ENCODE peak calls at places on chromosome 1, in eight cellular contexts. S, Y, M, Z, G, O, V and T are unnamed samples. For H3K4me1, the result is how much of the 10 kb centered on the place peaks cover.

GRCh38 chr1:235938714-235939487 is 72.2 kb upstream of the LYST start:
- DNase-seq in Y (no peak), S (no peak), V (no peak), M (no peak), Z (no peak), O (no peak), G (no peak), T (no peak)

GRCh38 chr1:112319371-112320034 is 76.5 kb upstream of the CTTNBP2NL start:
- DNase-seq in G (no peak), O (no peak), Z (no peak), S (no peak), Y (no peak), M (no peak), V (no peak), T (no peak)

GRCh38 chr1:18938707-18939070 is 17.8 kb downstream of the IFFO2 start:
- DNase-seq in O (no peak), G (no peak), M (no peak), Z (no peak), V (no peak), S (no peak), Y (no peak), T (no peak)

GRCh38 chr1:100896481-100896982 is 642 bp downstream of the SLC30A7 start:
- DNase-seq in Y (no peak), S (peak), G (no peak), O (no peak), M (no peak), Z (no peak), V (no peak), T (no peak)

GRCh38 chr1:82934069-82934468 is 1064.9 kb downstream of the TTLL7 start:
- DNase-seq in O (no peak), S (peak), G (peak), M (peak), V (no peak), Y (no peak), Z (no peak), T (no peak)

GRCh38 chr1:166920561-166921475 is 44.8 kb upstream of the TADA1 start:
- DNase-seq in Z (no peak), O (no peak), V (peak), G (no peak), M (no peak), S (peak), Y (no peak), T (no peak)

GRCh38 chr1:204146965-204147364 is 4.9 kb downstream of the ETNK2 start:
- DNase-seq in Y (no peak), Z (no peak), G (no peak), V (no peak), M (no peak), S (no peak), O (no peak), T (no peak)

GRCh38 chr1:232250838-232251237 is 379.1 kb downstream of the SIPA1L2 start:
- DNase-seq in S (no peak), M (no peak), V (no peak), G (no peak), O (no peak), Y (no peak), Z (no peak), T (no peak)

GRCh38 chr1:31196685-31197084 is 43.0 kb downstream of the NKAIN1 start:
- DNase-seq in G (peak), O (no peak), Y (no peak), V (no peak), Z (no peak), S (no peak), M (peak), T (no peak)

GRCh38 chr1:184791199-184791935 is 36.7 kb upstream of the EDEM3 start:
- DNase-seq in Y (no peak), O (no peak), Z (no peak), M (no peak), S (no peak), G (no peak), V (no peak), T (no peak)

GRCh38 chr1:226738421-226738994 is 574 bp downstream of the ITPKB start:
- DNase-seq in S (peak), V (peak), O (peak), Z (peak), G (peak), Y (peak), M (peak), T (no peak)

GRCh38 chr1:21652937-21653743 is 16.0 kb downstream of the RAP1GAP start:
- DNase-seq in Y (no peak), G (no peak), O (no peak), V (no peak), M (no peak), S (no peak), Z (no peak), T (no peak)

GRCh38 chr1:231985624-231986023 is 359.0 kb downstream of the DISC1 start:
- DNase-seq in O (no peak), V (no peak), M (no peak), G (no peak), Z (no peak), Y (no peak), S (no peak), T (no peak)

GRCh38 chr1:210504286-210504685 is 175.6 kb downstream of the HHAT start:
- DNase-seq in G (no peak), S (no peak), Z (no peak), M (no peak), Y (no peak), V (no peak), O (no peak), T (no peak)

GRCh38 chr1:11741482-11741881 is 5.5 kb downstream of the AGTRAP start:
- DNase-seq in V (no peak), S (no peak), Y (no peak), G (no peak), O (no peak), M (no peak), Z (no peak), T (no peak)

GRCh38 chr1:11741919-11742598 is 6.1 kb downstream of the AGTRAP start:
- DNase-seq in V (no peak), G (no peak), Z (no peak), S (peak), M (no peak), O (no peak), Y (no peak), T (no peak)

GRCh38 chr1:11738096-11738495 is 2.2 kb downstream of the AGTRAP start:
- DNase-seq in G (no peak), V (no peak), S (no peak), M (no peak), O (no peak), Z (no peak), Y (no peak), T (no peak)

GRCh38 chr1:11738783-11739182 is 2.8 kb downstream of the AGTRAP start:
- DNase-seq in S (no peak), Y (no peak), V (no peak), M (no peak), G (no peak), Z (no peak), O (no peak), T (no peak)

GRCh38 chr1:11740258-11741192 is 4.6 kb downstream of the AGTRAP start:
- DNase-seq in V (no peak), M (no peak), Z (no peak), Y (no peak), G (no peak), S (no peak), O (no peak), T (no peak)
- H3K4me1 ChIP-seq in V (under half), M (under half), Z (under half), Y (under half), G (under half), S (under half), O (under half), T (under half)

DNA sequence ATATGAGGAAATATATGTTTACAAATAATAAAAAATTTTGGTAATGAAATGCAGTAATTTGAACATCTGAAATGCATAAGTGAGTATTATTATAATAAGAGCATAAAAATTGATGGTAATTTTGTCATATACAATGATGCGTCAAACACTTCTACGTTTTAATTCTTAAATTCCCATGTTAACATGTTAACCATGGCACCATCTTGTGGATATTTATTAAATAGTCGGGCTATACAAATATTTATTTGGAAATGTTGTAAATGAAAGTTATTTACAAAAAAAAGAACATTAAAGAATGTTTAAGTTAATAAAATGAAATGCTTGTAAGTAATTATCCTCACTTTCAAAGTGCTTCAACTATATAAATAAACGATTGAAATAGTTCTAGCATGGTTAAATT is 57.2 kb upstream of the C1orf185 start:
- DNase-seq in Z (no peak), G (no peak), M (no peak), O (no peak), V (no peak), Y (no peak), S (no peak), T (no peak)
- TF ChIP-seq CTCF in Z (peak), G (peak), M (peak), O (peak), V (peak), Y (peak), S (peak), T (peak)

GRCh38 chr1:3658231-3658615 is 5.9 kb downstream of the TP73 start:
- DNase-seq in V (no peak), G (no peak), S (no peak), M (no peak), Z (no peak), Y (no peak), O (no peak), T (no peak)

GRCh38 chr1:3657096-3657475 is 4.8 kb downstream of the TP73 start:
- DNase-seq in Z (no peak), V (peak), Y (no peak), S (no peak), G (no peak), O (no peak), M (no peak), T (no peak)

GRCh38 chr1:3656450-3657095 is 4.3 kb downstream of the TP73 start:
- DNase-seq in Y (no peak), M (no peak), S (no peak), G (no peak), V (peak), Z (peak), O (no peak), T (no peak)

GRCh38 chr1:3659093-3659492 is 6.8 kb downstream of the TP73 start:
- DNase-seq in S (no peak), M (no peak), G (no peak), Z (peak), Y (no peak), O (peak), V (peak), T (no peak)

DNA sequence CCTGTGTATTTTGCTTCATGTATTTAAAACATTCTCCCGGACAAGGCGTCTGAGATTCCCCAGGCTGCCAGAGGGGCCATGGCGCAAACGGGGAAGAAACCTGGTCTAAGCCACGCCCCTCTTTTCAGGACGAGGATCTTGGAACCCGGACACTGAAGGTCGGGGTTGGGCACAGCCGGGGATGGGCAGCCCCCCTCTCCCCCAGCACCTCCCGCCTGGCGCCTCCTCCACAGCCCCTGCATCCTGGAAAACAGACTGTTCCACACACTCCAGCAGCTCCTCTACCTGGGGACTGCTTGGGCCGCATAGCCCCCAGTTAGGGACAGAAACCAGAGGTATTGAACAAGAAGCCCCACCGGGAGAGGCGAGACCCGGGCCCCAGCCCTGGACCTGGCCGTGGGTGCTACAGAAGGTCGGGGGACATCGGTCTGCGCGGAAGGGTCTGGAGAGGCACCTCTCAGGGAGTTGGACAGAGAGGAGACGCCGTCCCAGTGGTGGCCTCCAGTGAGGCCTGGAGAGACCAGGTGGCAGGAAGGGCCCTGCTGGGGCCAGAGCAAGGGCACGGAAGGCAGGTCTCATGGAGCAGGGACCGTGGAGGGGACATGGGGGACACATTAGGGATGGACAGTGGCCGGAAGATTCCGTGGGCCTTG is 5.4 kb downstream of the TP73 start:
- DNase-seq in Y (no peak), V (peak), M (no peak), G (no peak), O (peak), Z (no peak), S (no peak), T (no peak)
- H3K4me1 ChIP-seq in Y (under half), V (under half), M (under half), G (under half), O (under half), Z (under half), S (under half), T (under half)

GRCh38 chr1:10967105-10967504 is 45.3 kb upstream of the TARDBP start:
- DNase-seq in G (no peak), Z (no peak), V (no peak), M (no peak), Y (no peak), O (no peak), S (no peak), T (no peak)

GRCh38 chr1:10968411-10968826 is 44.0 kb upstream of the TARDBP start:
- DNase-seq in G (peak), O (no peak), S (peak), Y (no peak), M (no peak), V (no peak), Z (no peak), T (no peak)

GRCh38 chr1:10973552-10973951 is 38.9 kb upstream of the TARDBP start:
- DNase-seq in S (no peak), O (no peak), G (no peak), Z (peak), Y (peak), M (peak), V (no peak), T (no peak)

GRCh38 chr1:10969267-10969970 is 43.0 kb upstream of the TARDBP start:
- DNase-seq in G (no peak), Y (no peak), V (no peak), S (no peak), M (no peak), Z (no peak), O (no peak), T (no peak)

GRCh38 chr1:10969971-10970332 is 42.5 kb upstream of the TARDBP start:
- DNase-seq in Z (no peak), M (no peak), V (no peak), S (no peak), O (no peak), Y (no peak), G (no peak), T (no peak)
- TF ChIP-seq CTCF in Z (no peak), M (no peak), V (no peak), S (no peak), O (no peak), Y (no peak), G (no peak), T (no peak)

GRCh38 chr1:162666006-162666645 is 33.9 kb downstream of the DDR2 start:
- DNase-seq in O (no peak), V (no peak), Z (no peak), S (no peak), Y (no peak), M (no peak), G (no peak), T (no peak)
- H3K4me1 ChIP-seq in O (under half), V (under half), Z (under half), S (under half), Y (under half), M (under half), G (under half), T (under half)

GRCh38 chr1:171566467-171566866 is 55.6 kb upstream of the MYOCOS start:
- DNase-seq in M (no peak), Z (no peak), O (no peak), S (no peak), V (no peak), G (no peak), Y (no peak), T (no peak)
- TF ChIP-seq CTCF in M (no peak), Z (no peak), O (no peak), S (no peak), V (no peak), G (no peak), Y (no peak), T (no peak)